ENCODE peak calls at places on chromosomes 2 and 18, in four cellular contexts. Z, B, X and L are unnamed samples.

GRCh38 chr2:123546348-123546747 is 478.7 kb upstream of the CNTNAP5 start:
- DNase-seq in B (no peak), Z (no peak), X (peak), L (no peak)

GRCh38 chr2:42026332-42026731 is 21.5 kb upstream of the PKDCC start:
- DNase-seq in B (no peak), X (no peak), Z (no peak), L (no peak)

GRCh38 chr2:42359894-42360483 is 1.0 kb downstream of the COX7A2L start:
- DNase-seq in B (no peak), Z (no peak), X (peak), L (no peak)

GRCh38 chr2:235170536-235171510 is 219.0 kb downstream of the SH3BP4 start:
- DNase-seq in Z (peak), X (peak), B (no peak), L (no peak)

GRCh38 chr18:13452448-13452811 is 233.9 kb downstream of the LDLRAD4 start:
- DNase-seq in Z (peak), X (no peak), B (peak), L (peak)

GRCh38 chr2:68188831-68189230 is 31.1 kb downstream of the PNO1 start:
- DNase-seq in X (no peak), B (no peak), Z (no peak), L (no peak)

GRCh38 chr2:63903003-63903402 is 61.3 kb downstream of the UGP2 start:
- DNase-seq in B (no peak), X (no peak), Z (no peak), L (no peak)

GRCh38 chr2:98935111-98935770 is 784 bp downstream of the CRACDL start:
- DNase-seq in B (no peak), Z (no peak), X (peak), L (no peak)

GRCh38 chr2:18406219-18406618 is 154.2 kb downstream of the RDH14 start:
- DNase-seq in Z (no peak), X (no peak), B (no peak), L (no peak)

DNA sequence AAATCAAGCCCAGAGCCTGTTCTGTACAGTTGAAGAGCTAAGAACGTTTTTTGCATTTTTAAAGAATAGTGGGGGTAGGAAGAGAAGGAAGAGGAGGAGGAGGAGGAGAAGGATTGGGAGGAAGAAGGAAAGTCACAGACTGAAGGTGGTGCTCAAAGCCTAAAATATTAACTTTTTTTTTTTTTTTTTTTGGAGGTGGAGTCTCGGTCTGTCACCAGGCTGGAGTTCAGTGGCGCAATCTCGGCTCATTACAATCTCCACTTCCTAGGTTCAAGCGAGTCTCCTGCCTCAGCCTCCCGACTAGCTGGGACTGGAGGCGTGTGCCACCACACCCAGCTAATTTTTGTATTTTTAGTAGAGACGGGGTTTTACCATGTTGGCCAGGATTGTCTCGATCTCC is 18.3 kb upstream of the KLHL29 start:
- DNase-seq in B (no peak), X (no peak), Z (no peak), L (peak)
- TF ChIP-seq CTCF in B (no peak), X (no peak), Z (no peak), L (peak)

DNA sequence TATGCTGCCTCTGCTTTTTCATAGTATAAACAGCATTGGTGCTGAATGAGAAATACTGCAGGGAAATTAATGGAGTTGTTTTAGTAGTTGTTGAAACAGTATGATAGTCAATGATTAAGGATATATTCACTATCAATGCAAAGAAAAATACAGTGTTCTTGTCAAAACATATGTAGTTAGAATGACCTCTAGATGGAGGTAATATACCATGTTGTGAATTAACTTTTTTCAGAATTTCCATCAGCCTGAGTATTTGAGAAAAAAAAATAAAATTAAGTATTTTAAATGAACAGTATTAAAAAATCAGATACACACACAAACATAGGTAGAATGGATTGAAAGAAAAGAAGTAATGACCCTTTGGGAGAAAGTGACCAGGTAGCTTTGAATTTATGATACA is 59.5 kb downstream of the RMDN2 start:
- DNase-seq in Z (no peak), B (no peak), X (peak), L (no peak)
- TF ChIP-seq CTCF in Z (peak), B (no peak), X (no peak), L (peak)

DNA sequence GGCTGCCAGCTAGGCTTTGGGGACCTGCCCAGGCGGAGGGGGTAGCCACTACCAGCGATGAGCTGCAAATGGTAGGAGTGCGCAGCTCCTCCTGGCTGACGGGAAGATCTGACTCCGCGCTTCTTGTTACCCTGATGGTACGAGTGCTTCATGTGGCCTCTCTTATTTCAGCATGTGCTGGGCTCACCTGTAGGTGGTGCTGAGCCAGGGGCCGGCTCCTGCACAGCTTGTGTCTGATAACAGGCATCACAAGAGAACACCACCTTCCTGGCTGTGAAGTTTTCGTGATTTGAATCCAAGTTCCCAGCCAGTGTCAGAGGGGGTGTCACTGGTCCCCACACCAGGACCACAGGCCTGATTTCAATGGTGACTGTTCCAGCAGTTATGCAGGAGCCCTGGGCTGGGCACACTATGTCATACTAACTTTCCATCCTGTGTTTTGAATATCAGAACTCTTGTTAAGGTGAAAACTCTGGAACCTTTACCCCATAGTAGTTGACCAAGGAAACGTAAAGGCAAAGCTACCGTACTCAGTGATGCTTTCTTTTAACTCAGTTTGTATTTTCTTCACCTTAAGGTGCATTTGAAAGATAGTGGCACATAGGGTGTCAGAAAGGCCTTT is 28.0 kb downstream of the APCDD1 start:
- DNase-seq in X (no peak), B (no peak), Z (no peak), L (no peak)
- TF ChIP-seq CTCF in X (no peak), B (no peak), Z (no peak), L (no peak)

GRCh38 chr2:200184748-200185574 is 121.5 kb upstream of the SPATS2L start:
- DNase-seq in X (no peak), B (no peak), Z (no peak), L (no peak)
- TF ChIP-seq CTCF in X (no peak), B (no peak), Z (no peak), L (no peak)

DNA sequence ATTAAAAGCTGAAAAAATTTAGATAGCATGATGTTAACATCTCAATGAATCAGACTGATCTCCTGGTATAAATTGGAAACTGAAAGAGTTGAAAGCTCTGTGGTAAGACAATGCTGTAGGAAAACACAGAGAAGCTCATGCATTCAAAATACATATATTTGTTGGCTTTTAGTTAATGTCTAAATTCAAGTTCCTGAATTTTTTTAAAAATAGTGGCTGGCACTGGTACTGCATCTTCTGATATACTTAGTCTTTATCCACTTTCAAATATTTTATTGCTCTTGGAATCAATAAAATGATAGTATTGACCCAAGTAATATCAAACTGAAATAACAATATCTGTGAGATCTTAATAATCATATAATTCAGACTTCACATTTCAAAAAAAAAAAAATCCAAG is 151.4 kb upstream of the FIGN start:
- DNase-seq in Z (no peak), B (no peak), X (no peak), L (no peak)
- TF ChIP-seq CTCF in Z (peak), B (no peak), X (peak), L (no peak)